ENCODE peak calls at places on chromosome 5, in seven cellular contexts. Z is K562, N is H1, C is HepG2, J is SK-N-SH, U is GM12878, O is HCT116. W is an unnamed sample. For H3K4me1, the result is how much of the 10 kb centered on the place peaks cover.

GRCh38 chr5:82657036-82657699 is 379.0 kb upstream of the RPS23 start:
- DNase-seq in Z (no peak), O (no peak), U (no peak), C (no peak), N (no peak), J (no peak), W (no peak)

GRCh38 chr5:149767278-149767550 is 37.1 kb downstream of the PPARGC1B start:
- DNase-seq in C (no peak), O (no peak), U (no peak), J (no peak), Z (no peak), N (no peak), W (no peak)

GRCh38 chr5:110757118-110757729 is 18.4 kb downstream of the SLC25A46 start:
- DNase-seq in Z (peak), N (no peak), J (no peak), O (peak), C (peak), U (no peak), W (peak)

GRCh38 chr5:68381060-68381459 is 165.5 kb downstream of the PIK3R1 start:
- DNase-seq in N (no peak), Z (no peak), J (no peak), C (no peak), U (no peak), O (no peak), W (no peak)

GRCh38 chr5:4722886-4723285 is 417.2 kb upstream of the ADAMTS16 start:
- DNase-seq in U (no peak), C (no peak), N (no peak), Z (no peak), O (no peak), J (no peak), W (no peak)

GRCh38 chr5:160357861-160358411 is 12.5 kb downstream of the C1QTNF2 start:
- DNase-seq in J (no peak), C (no peak), O (no peak), U (no peak), Z (no peak), N (no peak), W (no peak)

GRCh38 chr5:38258319-38259061 is at the start of gene EGFLAM:
- DNase-seq in C (no peak), U (no peak), O (no peak), J (peak), N (peak), Z (peak), W (peak)

GRCh38 chr5:113321266-113321665 is 113.5 kb downstream of the TSSK1B start:
- DNase-seq in C (no peak), U (no peak), O (no peak), Z (no peak), N (no peak), J (no peak), W (no peak)

GRCh38 chr5:53350408-53350807 is 130.0 kb upstream of the FST start:
- DNase-seq in O (no peak), C (no peak), U (no peak), J (no peak), Z (no peak), N (no peak), W (no peak)

GRCh38 chr5:88688981-88689661 is 193.9 kb downstream of the MEF2C start:
- DNase-seq in C (no peak), O (no peak), J (no peak), Z (no peak), U (no peak), N (peak), W (no peak)

GRCh38 chr5:14216372-14216771 is 73.2 kb downstream of the TRIO start:
- DNase-seq in C (no peak), N (no peak), Z (no peak), J (no peak), O (no peak), U (no peak), W (no peak)

GRCh38 chr5:12825163-12825562 is 920.9 kb upstream of the CTNND2 start:
- DNase-seq in J (no peak), N (no peak), U (no peak), Z (no peak), C (no peak), O (no peak), W (no peak)

GRCh38 chr5:176519810-176520720 is 17.1 kb downstream of the RNF44 start:
- DNase-seq in U (no peak), N (peak), O (no peak), Z (no peak), C (no peak), J (no peak), W (no peak)

GRCh38 chr5:134003064-134003956 is 1.5 kb downstream of the VDAC1 start:
- DNase-seq in Z (no peak), C (no peak), U (no peak), N (no peak), O (no peak), J (peak), W (no peak)

GRCh38 chr5:161134123-161134522 is 282.1 kb upstream of the ATP10B start:
- DNase-seq in U (no peak), J (no peak), Z (no peak), O (no peak), C (no peak), N (no peak), W (no peak)

GRCh38 chr5:112109331-112109993 is 309.6 kb downstream of the EPB41L4A start:
- DNase-seq in C (no peak), O (peak), N (peak), Z (no peak), J (peak), U (no peak), W (no peak)

GRCh38 chr5:33975846-33976245 is 8.6 kb downstream of the SLC45A2 start:
- DNase-seq in N (no peak), Z (no peak), U (no peak), C (no peak), J (no peak), O (no peak), W (no peak)

GRCh38 chr5:103333376-103333775 is 74.8 kb downstream of the MACIR start:
- DNase-seq in O (no peak), C (no peak), N (no peak), Z (no peak), U (no peak), J (no peak), W (no peak)

GRCh38 chr5:37060030-37060429 is 183.5 kb downstream of the NIPBL start:
- DNase-seq in U (no peak), J (no peak), C (no peak), Z (no peak), O (no peak), N (no peak), W (no peak)

GRCh38 chr5:150342583-150342982 is 14.9 kb upstream of the TCOF1 start:
- DNase-seq in N (no peak), Z (no peak), C (no peak), O (no peak), J (no peak), U (peak), W (no peak)

GRCh38 chr5:170278611-170279500 is 18.7 kb downstream of the LCP2 start:
- DNase-seq in N (no peak), J (no peak), O (no peak), Z (peak), C (no peak), U (peak), W (no peak)

GRCh38 chr5:149151717-149152116 is 10.4 kb downstream of the ABLIM3 start:
- DNase-seq in U (no peak), Z (no peak), J (no peak), O (no peak), C (no peak), N (no peak), W (no peak)

GRCh38 chr5:121630402-121630801 is 221.3 kb upstream of the FTMT start:
- DNase-seq in C (peak), J (no peak), N (no peak), Z (no peak), O (no peak), U (no peak), W (no peak)

GRCh38 chr5:170482511-170482910 is 21.3 kb upstream of the KCNIP1 start:
- DNase-seq in U (no peak), J (no peak), Z (no peak), O (no peak), C (no peak), N (peak), W (no peak)

GRCh38 chr5:74993743-74994142 is 58.6 kb downstream of the GCNT4 start:
- DNase-seq in N (no peak), C (no peak), J (no peak), Z (no peak), U (no peak), O (no peak), W (no peak)

GRCh38 chr5:34682926-34683623 is 26.9 kb downstream of the RAI14 start:
- DNase-seq in O (peak), J (no peak), N (peak), U (no peak), Z (no peak), C (peak), W (no peak)

GRCh38 chr5:66814146-66814991 is 218.2 kb downstream of the MAST4 start:
- DNase-seq in C (peak), J (peak), O (peak), Z (peak), U (peak), N (no peak), W (peak)

GRCh38 chr5:32342656-32343055 is 29.9 kb upstream of the MTMR12 start:
- DNase-seq in J (peak), N (no peak), C (no peak), Z (no peak), U (no peak), O (no peak), W (no peak)

GRCh38 chr5:62931551-62931950 is 352.9 kb downstream of the LRRC70 start:
- DNase-seq in Z (no peak), N (no peak), C (no peak), J (no peak), O (no peak), U (no peak), W (no peak)

GRCh38 chr5:64292611-64293215 is 127.1 kb downstream of the RNF180 start:
- DNase-seq in Z (no peak), U (no peak), J (no peak), N (no peak), C (no peak), O (no peak), W (no peak)

GRCh38 chr5:11234501-11234911 is 473.5 kb upstream of the DAP start:
- DNase-seq in O (no peak), N (no peak), Z (no peak), U (no peak), C (no peak), J (no peak), W (no peak)

GRCh38 chr5:172093965-172094364 is 87.5 kb upstream of the FBXW11 start:
- DNase-seq in U (no peak), C (no peak), J (peak), N (no peak), O (no peak), Z (no peak), W (no peak)

GRCh38 chr5:124263172-124263571 is 483.3 kb downstream of the ZNF608 start:
- DNase-seq in J (no peak), C (no peak), Z (no peak), O (no peak), N (no peak), U (no peak), W (no peak)

GRCh38 chr5:16585028-16585667 is 31.6 kb downstream of the RETREG1 start:
- DNase-seq in C (no peak), Z (peak), N (no peak), O (no peak), J (no peak), U (no peak), W (no peak)

GRCh38 chr5:120767171-120767820 is 303.2 kb downstream of the PRR16 start:
- DNase-seq in Z (no peak), N (no peak), U (no peak), C (no peak), O (no peak), J (no peak), W (no peak)

GRCh38 chr5:157172408-157172807 is 6.3 kb upstream of the GARIN3 start:
- DNase-seq in O (no peak), U (peak), Z (no peak), C (no peak), N (no peak), J (no peak), W (no peak)

GRCh38 chr5:157549283-157549629 is 26.3 kb downstream of the ADAM19 start:
- DNase-seq in N (no peak), Z (no peak), J (no peak), C (peak), O (no peak), U (no peak), W (no peak)

GRCh38 chr5:170572453-170572852 is 68.6 kb downstream of the KCNIP1 start:
- DNase-seq in C (no peak), J (no peak), U (peak), O (no peak), Z (no peak), N (no peak), W (no peak)

GRCh38 chr5:94893404-94894145 is 275.1 kb downstream of the SLF1 start:
- DNase-seq in O (peak), Z (no peak), J (peak), N (no peak), C (no peak), U (no peak), W (peak)

GRCh38 chr5:135234242-135235000 is 164.6 kb downstream of the MACROH2A1 start:
- DNase-seq in O (no peak), U (no peak), Z (no peak), J (peak), C (peak), N (no peak), W (no peak)
- H3K4me1 ChIP-seq in O (under half), U (under half), Z (under half), J (under half), C (half or more), N (under half), W (under half)

DNA sequence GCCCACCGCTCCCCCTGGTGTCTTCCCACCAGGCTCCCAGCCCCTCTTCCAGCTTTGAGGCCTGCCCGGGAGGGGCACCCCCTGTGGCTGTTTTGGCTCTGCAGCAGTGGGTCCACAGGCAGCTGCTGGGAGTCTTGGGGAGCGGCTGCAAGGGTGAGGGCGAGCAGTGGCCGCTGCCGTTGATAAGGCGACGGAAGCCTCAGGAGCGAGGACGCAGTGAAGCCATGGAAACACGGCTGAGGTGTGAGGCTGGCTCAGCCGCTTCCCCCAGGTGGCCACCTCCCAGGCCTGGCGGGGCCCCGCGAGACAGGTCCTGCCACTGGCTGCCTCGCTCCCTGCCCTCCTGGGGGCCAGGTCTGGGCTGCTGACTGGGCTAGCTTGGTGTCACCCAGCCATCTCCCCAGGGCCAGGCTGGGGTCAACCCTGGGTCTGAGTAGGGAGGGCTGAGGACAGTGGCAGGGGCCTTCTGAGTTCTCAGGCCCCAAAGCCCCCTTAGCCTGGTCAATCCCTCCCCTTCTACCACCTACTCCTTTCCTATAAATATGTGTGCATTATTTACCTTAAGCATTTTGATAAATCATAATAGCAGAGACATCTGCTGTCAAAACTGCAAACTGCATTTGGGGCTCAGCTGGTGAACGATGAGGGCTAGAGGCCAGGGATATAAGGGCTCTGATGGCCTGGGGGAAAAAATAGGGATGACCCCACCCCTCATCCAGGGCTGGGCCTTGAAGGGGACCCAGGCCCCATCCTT is 41.7 kb downstream of the CXXC5 start:
- DNase-seq in Z (peak), N (no peak), J (peak), C (no peak), U (no peak), O (no peak), W (no peak)
- TF ChIP-seq YY1 in Z (no peak), N (no peak), J (no peak), C (no peak), U (no peak), O (no peak), W (no peak)

GRCh38 chr5:73299017-73299630 is 126.1 kb downstream of the TMEM174 start:
- DNase-seq in C (no peak), J (peak), Z (no peak), N (peak), U (no peak), O (no peak), W (peak)
- H3K4me1 ChIP-seq in C (under half), J (under half), Z (under half), N (under half), U (under half), O (under half), W (under half)

GRCh38 chr5:61784337-61784736 is 452.3 kb downstream of the ZSWIM6 start:
- DNase-seq in U (no peak), Z (no peak), J (no peak), O (no peak), N (no peak), C (no peak), W (no peak)
- TF ChIP-seq YY1 in U (no peak), Z (no peak), J (no peak), O (no peak), N (no peak), C (no peak), W (no peak)

GRCh38 chr5:173765661-173766060 is 122.5 kb upstream of the CPEB4 start:
- DNase-seq in J (no peak), Z (no peak), U (no peak), C (no peak), O (no peak), N (no peak), W (no peak)
- H3K4me1 ChIP-seq in J (under half), Z (half or more), U (under half), C (half or more), O (under half), N (under half), W (under half)